ENCODE peak calls at places on chromosomes 6 and 20, in six cellular contexts. S is lung, G is uterus, L is A549, C is ascending aorta, J is Peyer's patch. N is an unnamed sample. For H3K4me1, the result is how much of the 10 kb centered on the place peaks cover.

GRCh38 chr20:56359212-56360132 is 698 bp downstream of the FAM210B start:
- DNase-seq in G (peak), C (no peak), J (peak), S (peak), L (peak), N (peak)

GRCh38 chr6:133553652-133554051 is 312.5 kb downstream of the EYA4 start:
- DNase-seq in C (no peak), G (peak), L (peak), S (no peak), J (peak), N (peak)

GRCh38 chr6:82751718-82752117 is 313.9 kb downstream of the UBE3D start:
- DNase-seq in S (no peak), C (no peak), G (no peak), L (no peak), J (no peak), N (no peak)

GRCh38 chr6:54244430-54244829 is 63.8 kb upstream of the TINAG start:
- DNase-seq in C (no peak), L (peak), G (no peak), S (no peak), J (no peak), N (peak)

GRCh38 chr6:126444874-126445273 is 105.0 kb downstream of the CENPW start:
- DNase-seq in G (no peak), S (no peak), C (no peak), J (no peak), L (no peak), N (no peak)

GRCh38 chr6:40848038-40848437 is 191.0 kb downstream of the UNC5CL start:
- DNase-seq in J (no peak), G (no peak), C (no peak), S (no peak), L (no peak), N (no peak)

GRCh38 chr6:35259946-35260626 is 551 bp downstream of the ZNF76 start:
- DNase-seq in S (peak), G (peak), J (peak), L (peak), C (no peak), N (peak)

GRCh38 chr20:51758978-51759544 is 9.1 kb downstream of the ATP9A start:
- DNase-seq in J (no peak), S (no peak), G (no peak), L (no peak), C (no peak), N (no peak)

GRCh38 chr6:106894978-106895702 is 79.4 kb downstream of the CD24 start:
- DNase-seq in L (peak), S (no peak), C (no peak), J (no peak), G (no peak), N (no peak)

GRCh38 chr20:53873249-53873642 is 197.1 kb downstream of the BCAS1 start:
- DNase-seq in C (no peak), L (no peak), S (no peak), G (no peak), J (no peak), N (no peak)

GRCh38 chr6:104326173-104327001 is 533.3 kb downstream of the HACE1 start:
- DNase-seq in S (no peak), G (no peak), C (no peak), L (no peak), J (no peak), N (no peak)

GRCh38 chr20:24235740-24236139 is 233.7 kb upstream of the SYNDIG1 start:
- DNase-seq in C (no peak), L (no peak), G (no peak), S (no peak), J (no peak), N (no peak)

GRCh38 chr6:121590941-121591340 is 155.5 kb downstream of the GJA1 start:
- DNase-seq in J (no peak), G (no peak), S (no peak), C (no peak), L (no peak), N (no peak)

GRCh38 chr6:11094411-11094851 is 797 bp downstream of the SMIM13 start:
- DNase-seq in C (no peak), J (peak), S (peak), L (peak), G (peak), N (peak)

GRCh38 chr6:144578385-144579350 is 293.5 kb downstream of the UTRN start:
- DNase-seq in L (no peak), J (no peak), G (no peak), S (no peak), C (no peak), N (no peak)

GRCh38 chr6:166512567-166512966 is 73.9 kb downstream of the RAMACL start:
- DNase-seq in L (no peak), G (no peak), S (no peak), C (no peak), J (peak), N (no peak)

GRCh38 chr6:167209577-167209975 is 51.8 kb upstream of the GPR31 start:
- DNase-seq in J (no peak), S (no peak), C (no peak), L (no peak), G (no peak), N (no peak)

GRCh38 chr20:38811769-38812168 is 6.3 kb downstream of the PPP1R16B start:
- DNase-seq in G (no peak), S (no peak), C (no peak), L (no peak), J (no peak), N (peak)

GRCh38 chr20:38809942-38810341 is 4.4 kb downstream of the PPP1R16B start:
- DNase-seq in J (peak), S (no peak), G (no peak), L (no peak), C (no peak), N (no peak)

GRCh38 chr20:38812915-38813573 is 7.5 kb downstream of the PPP1R16B start:
- DNase-seq in C (no peak), L (no peak), J (no peak), S (no peak), G (no peak), N (no peak)

GRCh38 chr20:38810926-38811325 is 5.4 kb downstream of the PPP1R16B start:
- DNase-seq in G (no peak), S (no peak), J (peak), C (no peak), L (no peak), N (peak)

GRCh38 chr20:38812182-38812581 is 6.7 kb downstream of the PPP1R16B start:
- DNase-seq in S (no peak), C (no peak), G (no peak), J (no peak), L (no peak), N (peak)
- H3K4me1 ChIP-seq in S (under half), C (under half), G (under half), J (under half), L (under half), N (under half)

DNA sequence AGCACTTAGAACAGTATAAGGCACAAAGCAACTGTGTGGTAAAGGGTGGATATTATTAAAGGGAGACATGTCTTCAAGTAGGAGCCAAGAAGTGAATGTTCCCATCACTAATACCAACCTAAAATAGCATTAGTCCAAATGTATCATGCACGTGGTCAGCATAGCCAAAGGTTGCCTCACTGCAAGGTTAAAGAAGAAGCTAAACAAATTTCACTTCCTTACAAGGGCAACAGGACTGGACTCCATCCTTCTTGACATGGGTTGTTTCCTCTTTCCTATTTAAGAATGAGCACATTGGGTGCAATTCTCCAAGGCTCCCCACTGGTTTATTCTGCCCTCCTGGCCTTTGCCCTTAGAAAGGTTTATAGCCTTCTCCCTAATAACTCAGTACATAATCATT is 186.7 kb downstream of the PHACTR1 start:
- DNase-seq in J (no peak), C (no peak), L (no peak), G (no peak), S (no peak), N (no peak)
- H3K27ac ChIP-seq in J (no peak), C (peak), L (no peak), G (no peak), S (no peak), N (no peak)

DNA sequence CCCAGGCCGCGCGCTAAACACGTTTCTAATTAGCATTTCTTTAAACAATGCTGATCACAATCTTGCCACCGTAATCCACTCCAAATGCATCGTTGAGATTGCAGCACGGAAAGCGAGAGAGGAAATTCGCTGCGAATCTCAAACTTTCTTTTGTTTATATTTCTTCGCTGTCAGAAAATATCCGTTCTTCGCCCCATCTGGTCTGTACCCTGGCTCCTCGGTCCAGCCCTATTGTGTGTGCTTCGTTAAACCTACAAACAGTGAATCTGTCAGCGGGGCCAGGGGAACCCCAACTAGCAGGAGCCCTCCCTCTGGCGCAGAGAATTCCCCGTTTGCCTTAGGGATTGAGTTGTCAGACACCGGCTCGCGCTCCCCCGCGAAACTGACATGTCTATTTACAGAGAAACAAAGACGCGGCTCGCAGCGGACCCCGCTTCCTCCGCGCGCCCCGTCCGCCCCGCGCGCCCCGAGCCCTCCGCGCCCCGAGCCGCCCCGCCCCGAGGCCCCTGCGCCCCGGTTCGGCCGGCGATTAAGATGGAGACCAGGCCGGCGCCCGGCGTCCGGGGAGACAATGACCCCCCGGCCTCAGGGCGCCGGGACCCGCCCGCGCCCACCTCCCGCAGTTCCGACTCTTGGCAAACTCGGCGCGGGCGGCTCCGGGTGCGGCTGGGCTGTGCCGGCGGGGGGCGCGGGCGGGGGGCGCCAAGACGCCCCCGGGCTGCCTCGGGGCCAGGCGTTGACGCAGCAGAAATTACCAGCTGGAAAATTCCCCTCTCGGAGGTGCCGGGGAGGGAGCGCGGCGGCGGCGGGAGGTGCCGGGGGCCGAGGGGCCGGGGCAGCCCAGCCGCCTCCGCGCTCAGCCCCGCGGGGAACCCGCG is 882 bp downstream of the ZBTB46 start:
- DNase-seq in L (no peak), S (no peak), J (no peak), G (no peak), C (no peak), N (no peak)
- H3K4me1 ChIP-seq in L (under half), S (under half), J (under half), G (under half), C (under half), N (under half)

DNA sequence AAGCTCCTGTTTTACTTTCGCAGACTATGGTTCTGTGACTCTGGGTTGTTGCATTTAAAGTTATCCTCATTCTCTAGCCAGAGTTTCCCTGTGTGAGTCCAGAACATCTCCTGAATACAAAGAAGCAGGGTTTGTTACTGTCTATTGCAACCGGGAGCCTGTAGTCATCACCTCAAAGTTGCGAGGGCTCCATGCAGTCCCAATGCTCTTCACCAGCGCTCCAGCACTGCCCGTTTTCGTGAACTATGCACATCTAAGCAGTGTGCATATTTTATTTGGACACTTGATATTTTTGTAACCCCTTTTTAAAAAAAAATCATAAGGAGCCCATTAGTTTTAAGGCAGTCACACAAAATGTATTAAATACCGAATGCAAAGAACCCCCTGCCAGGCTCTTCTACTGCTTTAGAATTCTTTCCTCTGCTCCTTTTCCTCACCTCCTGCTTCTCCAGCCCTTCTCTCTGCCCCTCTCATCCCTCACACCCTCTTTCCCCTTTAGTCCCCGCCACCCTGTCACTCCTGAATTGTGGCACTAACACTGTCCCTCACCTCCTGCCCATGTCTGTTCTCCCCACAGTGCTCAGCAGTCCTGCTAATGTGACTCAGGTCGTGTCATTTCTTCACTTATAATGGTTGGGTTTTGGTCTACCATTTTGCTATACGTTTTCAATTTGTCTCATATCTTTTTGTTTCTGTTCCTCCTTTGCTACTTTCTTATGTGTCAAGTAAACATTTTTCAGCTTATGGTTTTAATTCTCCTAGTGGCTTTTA is 1.1 kb upstream of the HLA-C start:
- DNase-seq in C (no peak), J (peak), G (no peak), S (no peak), L (no peak), N (no peak)
- H3K27ac ChIP-seq in C (peak), J (peak), G (peak), S (peak), L (no peak), N (no peak)

GRCh38 chr6:157226026-157226639 is 97.2 kb downstream of the TMEM242 start:
- DNase-seq in L (no peak), J (peak), G (peak), S (no peak), C (no peak), N (no peak)
- H3K4me1 ChIP-seq in L (under half), J (under half), G (under half), S (under half), C (half or more), N (under half)

GRCh38 chr6:715709-716450 is 22.9 kb upstream of the EXOC2 start:
- DNase-seq in S (no peak), L (no peak), C (no peak), J (no peak), G (no peak), N (no peak)
- H3K27ac ChIP-seq in S (no peak), L (no peak), C (no peak), J (no peak), G (no peak), N (no peak)

DNA sequence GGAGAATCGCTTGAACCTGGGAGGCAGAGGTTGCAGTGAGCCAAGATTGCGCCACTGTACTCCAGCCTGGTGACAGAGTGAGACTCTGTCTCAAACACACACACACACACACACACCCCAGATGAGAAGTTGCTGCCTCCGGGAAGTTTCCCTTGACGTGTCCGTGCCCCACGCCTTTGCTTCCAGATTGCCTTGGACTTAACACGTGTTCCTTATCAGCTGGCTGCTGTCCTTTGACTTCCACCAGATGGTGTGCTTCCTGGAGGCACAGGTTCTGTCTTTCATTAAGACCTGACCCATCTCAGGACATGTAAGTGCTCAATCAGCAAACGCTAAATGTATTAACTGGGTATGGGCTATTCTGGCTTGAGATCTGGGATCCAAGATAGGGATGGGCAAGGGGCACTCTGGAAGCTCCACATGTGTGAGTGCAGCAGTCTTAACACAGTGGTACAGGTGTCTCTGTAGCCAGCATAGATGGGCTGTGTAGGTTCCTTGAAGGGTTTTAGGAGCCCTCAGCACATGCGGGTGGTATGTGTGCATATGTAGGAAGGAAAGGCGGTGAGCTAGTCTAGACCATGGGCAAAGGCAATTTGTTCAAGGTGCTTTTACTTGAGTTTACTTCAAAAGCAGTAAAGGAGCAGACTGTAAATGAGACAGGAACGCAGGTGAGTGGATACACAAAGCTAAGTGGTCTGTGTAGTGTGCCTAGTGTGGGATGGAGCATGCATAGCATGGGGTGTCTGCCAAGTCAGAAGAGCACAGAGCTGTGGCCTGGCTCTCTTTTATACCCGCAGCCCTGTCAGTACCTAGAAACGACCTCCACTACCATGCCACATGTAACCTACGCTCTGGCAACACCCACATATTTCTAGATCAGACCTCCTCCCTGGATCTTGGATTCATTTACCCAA is 11.6 kb downstream of the PIGT start:
- DNase-seq in C (no peak), J (peak), L (no peak), S (no peak), G (no peak), N (no peak)
- H3K4me1 ChIP-seq in C (under half), J (under half), L (under half), S (under half), G (under half), N (under half)

DNA sequence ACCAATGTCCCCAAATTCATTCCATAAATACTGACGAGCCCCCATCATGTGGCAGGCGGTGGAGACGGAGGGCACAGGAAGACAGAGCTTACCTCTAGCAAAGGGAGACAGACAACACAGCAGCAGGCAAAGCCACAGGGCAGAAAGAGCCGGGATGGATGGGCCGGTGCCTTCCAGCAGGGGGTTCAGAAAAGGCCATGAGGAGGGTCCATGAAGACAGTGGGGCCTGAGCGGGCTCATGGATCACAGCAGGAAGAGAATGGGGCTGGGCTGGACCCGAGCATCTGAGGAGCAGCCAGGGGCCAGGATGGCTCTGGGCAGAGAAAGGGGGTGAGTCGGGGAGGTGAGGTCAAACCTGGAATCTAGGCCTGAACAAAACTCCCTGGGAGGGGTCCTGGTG is 42.0 kb downstream of the PREX1 start:
- DNase-seq in L (no peak), G (no peak), C (no peak), S (peak), J (no peak), N (no peak)
- H3K27ac ChIP-seq in L (no peak), G (no peak), C (no peak), S (no peak), J (no peak), N (no peak)

DNA sequence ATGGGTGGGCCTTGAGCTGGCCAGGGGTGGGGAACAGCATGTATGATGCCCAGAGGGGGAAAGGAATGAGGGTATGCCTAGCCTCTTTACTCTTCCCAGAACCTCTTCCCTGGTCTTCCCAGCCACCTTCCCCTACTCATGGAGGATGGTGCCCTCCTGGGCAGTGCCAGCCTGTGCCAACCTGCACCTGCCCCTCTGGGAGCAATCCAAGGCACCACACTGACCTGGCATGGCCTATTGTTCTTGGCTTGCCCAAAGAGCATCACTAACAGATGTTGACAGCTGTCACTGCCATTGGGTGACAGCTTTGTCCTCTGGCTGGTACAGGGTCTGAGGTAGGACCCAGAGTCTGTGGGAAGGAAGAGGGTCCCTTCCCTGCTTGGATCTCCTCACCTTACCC is 12.9 kb downstream of the LPIN3 start:
- DNase-seq in S (no peak), J (no peak), C (no peak), G (no peak), L (no peak), N (no peak)
- H3K4me1 ChIP-seq in S (under half), J (under half), C (under half), G (under half), L (under half), N (under half)

GRCh38 chr6:151060096-151060741 is 179.5 kb upstream of the AKAP12 start:
- DNase-seq in J (no peak), G (no peak), C (no peak), L (peak), S (no peak), N (no peak)
- H3K27ac ChIP-seq in J (no peak), G (peak), C (peak), L (peak), S (no peak), N (peak)